ENCODE peak calls at places on chromosomes 6 and 20, in seven cellular contexts. F is GM03348; R is activated naive CD4-positive, alpha-beta T cell treated with anti-CD3 and anti-CD28 coated beads for 36 hours; A is activated T-cell treated with anti-CD3 and anti-CD28 coated beads, Interleukin-2, amount 50 U/mL, for 4 hours; D is DMS 273 treated with DMSO at 0.1 percent for 48 hours; O is NCI-H446; T is NCI-H2081. U is an unnamed sample.

GRCh38 chr6:217048-217659 is 75.1 kb upstream of the DUSP22 start:
- DNase-seq in F (no peak), R (peak), A (peak), D (no peak), O (no peak), T (no peak), U (no peak)

GRCh38 chr6:160190974-160191373 is 67.6 kb downstream of the SLC22A2 start:
- DNase-seq in F (no peak), R (no peak), A (no peak), D (no peak), O (no peak), T (no peak), U (no peak)

GRCh38 chr20:47334022-47334551 is 22.4 kb downstream of the ZMYND8 start:
- DNase-seq in F (peak), R (no peak), A (no peak), D (no peak), O (no peak), T (peak), U (peak)

GRCh38 chr20:49694450-49695071 is 19.1 kb downstream of the B4GALT5 start:
- DNase-seq in F (no peak), R (peak), A (no peak), D (no peak), O (no peak), T (no peak), U (no peak)

GRCh38 chr20:54257090-54257816 is 49.4 kb downstream of the PFDN4 start:
- DNase-seq in F (peak), R (no peak), A (no peak), D (no peak), O (no peak), T (no peak), U (no peak)

GRCh38 chr6:136225496-136225895 is 24.6 kb downstream of the MTFR2 start:
- DNase-seq in F (no peak), R (peak), A (no peak), D (no peak), O (no peak), T (no peak), U (no peak)

GRCh38 chr6:32825966-32826365 is 9.2 kb upstream of the HLA-DOB start:
- DNase-seq in F (peak), R (no peak), A (no peak), D (no peak), O (no peak), T (peak), U (no peak)

GRCh38 chr20:62049342-62050165 is 16.1 kb downstream of the TAF4 start:
- DNase-seq in F (no peak), R (no peak), A (no peak), D (no peak), O (no peak), T (no peak), U (peak)

GRCh38 chr6:11207199-11207968 is 25.1 kb downstream of the NEDD9 start:
- DNase-seq in F (peak), R (no peak), A (no peak), D (no peak), O (no peak), T (no peak), U (no peak)

GRCh38 chr6:6546318-6547110 is 42.0 kb upstream of the LY86 start:
- DNase-seq in F (no peak), R (peak), A (peak), D (peak), O (no peak), T (no peak), U (peak)

GRCh38 chr6:137850816-137851602 is 16.1 kb upstream of the TNFAIP3 start:
- DNase-seq in F (no peak), R (peak), A (no peak), D (no peak), O (no peak), T (no peak), U (no peak)

GRCh38 chr6:38588631-38589366 is 50.9 kb downstream of the BTBD9 start:
- DNase-seq in F (peak), R (no peak), A (no peak), D (no peak), O (no peak), T (no peak), U (no peak)

GRCh38 chr6:40550096-40550731 is 37.0 kb downstream of the LRFN2 start:
- DNase-seq in F (peak), R (peak), A (no peak), D (no peak), O (no peak), T (peak), U (no peak)

GRCh38 chr6:158417760-158418098 is 105.5 kb downstream of the TULP4 start:
- DNase-seq in F (peak), R (no peak), A (no peak), D (no peak), O (no peak), T (no peak), U (no peak)

GRCh38 chr20:44803383-44803941 is 6.9 kb downstream of the RIMS4 start:
- DNase-seq in F (no peak), R (no peak), A (no peak), D (no peak), O (no peak), T (no peak), U (no peak)

GRCh38 chr20:45833883-45834796 is 541 bp downstream of the SNX21 start:
- DNase-seq in F (peak), R (peak), A (peak), D (no peak), O (no peak), T (peak), U (peak)

GRCh38 chr20:49276201-49276894 is 1.5 kb downstream of the ZNFX1 start:
- DNase-seq in F (peak), R (peak), A (peak), D (peak), O (peak), T (peak), U (no peak)

GRCh38 chr6:132811276-132811675 is 3.1 kb upstream of the RPS12 start:
- DNase-seq in F (no peak), R (no peak), A (no peak), D (no peak), O (no peak), T (no peak), U (no peak)

GRCh38 chr6:64104051-64104450 is 468.4 kb downstream of the PHF3 start:
- DNase-seq in F (no peak), R (no peak), A (no peak), D (no peak), O (no peak), T (no peak), U (no peak)

GRCh38 chr6:21341910-21342309 is 251.6 kb upstream of the SOX4 start:
- DNase-seq in F (no peak), R (no peak), A (no peak), D (no peak), O (no peak), T (no peak), U (no peak)

GRCh38 chr6:17280552-17281090 is 540 bp upstream of the RBM24 start:
- DNase-seq in F (peak), R (peak), A (no peak), D (no peak), O (no peak), T (no peak), U (peak)

GRCh38 chr6:119742188-119742803 is 392.7 kb upstream of the MAN1A1 start:
- DNase-seq in F (peak), R (peak), A (peak), D (no peak), O (peak), T (peak), U (no peak)

GRCh38 chr20:23165307-23165750 is 79.2 kb upstream of the CD93 start:
- DNase-seq in F (no peak), R (no peak), A (no peak), D (no peak), O (no peak), T (no peak), U (no peak)

GRCh38 chr6:40779399-40779798 is 192.2 kb upstream of the LRFN2 start:
- DNase-seq in F (peak), R (no peak), A (no peak), D (no peak), O (no peak), T (no peak), U (no peak)

GRCh38 chr6:31058128-31058894 is 48.0 kb downstream of the MUC22 start:
- DNase-seq in F (peak), R (no peak), A (no peak), D (no peak), O (no peak), T (peak), U (no peak)

GRCh38 chr6:3157151-3157933 is at the start of gene TUBB2A:
- DNase-seq in F (peak), R (peak), A (peak), D (peak), O (peak), T (peak), U (peak)

GRCh38 chr6:30781697-30782424 is 37.5 kb upstream of the IER3 start:
- DNase-seq in F (peak), R (peak), A (peak), D (peak), O (peak), T (peak), U (peak)

GRCh38 chr6:53240763-53241162 is 92.1 kb upstream of the GCM1 start:
- DNase-seq in F (no peak), R (peak), A (no peak), D (no peak), O (no peak), T (no peak), U (no peak)

GRCh38 chr20:32429745-32430360 is 71.7 kb downstream of the ASXL1 start:
- DNase-seq in F (no peak), R (no peak), A (no peak), D (no peak), O (no peak), T (no peak), U (no peak)

GRCh38 chr6:45433533-45434400 is 56.0 kb upstream of the SUPT3H start:
- DNase-seq in F (no peak), R (no peak), A (no peak), D (no peak), O (no peak), T (no peak), U (no peak)

GRCh38 chr6:152091851-152092341 is 284.4 kb downstream of the ESR1 start:
- DNase-seq in F (peak), R (no peak), A (no peak), D (no peak), O (no peak), T (no peak), U (no peak)

GRCh38 chr6:154510144-154510905 is at the start of gene CNKSR3:
- DNase-seq in F (peak), R (peak), A (no peak), D (peak), O (no peak), T (peak), U (peak)

GRCh38 chr6:111589366-111589765 is 16.3 kb downstream of the TRAF3IP2 start:
- DNase-seq in F (peak), R (peak), A (no peak), D (no peak), O (no peak), T (no peak), U (no peak)

GRCh38 chr6:40344566-40345185 is 242.5 kb downstream of the LRFN2 start:
- DNase-seq in F (no peak), R (no peak), A (no peak), D (no peak), O (no peak), T (no peak), U (no peak)

GRCh38 chr20:62822788-62823651 is 6.2 kb downstream of the COL9A3 start:
- DNase-seq in F (peak), R (peak), A (no peak), D (peak), O (peak), T (peak), U (no peak)

GRCh38 chr20:63652192-63652980 is 838 bp downstream of the STMN3 start:
- DNase-seq in F (peak), R (peak), A (peak), D (no peak), O (no peak), T (peak), U (no peak)

GRCh38 chr6:3773696-3774298 is 22.3 kb upstream of the PXDC1 start:
- DNase-seq in F (peak), R (no peak), A (no peak), D (peak), O (no peak), T (no peak), U (no peak)

U was measured in posterior vena cava.